ENCODE peak calls at places on chromosome 20, in nine cellular contexts. One of them, this sample, is unnamed.

GRCh38 chr20:49515588-49515987 is 33.1 kb upstream of the KCNB1 start:
- DNase-seq in CD8-positive, alpha-beta T cell: no peak
- DNase-seq in kidney: no peak
- DNase-seq in lower lobe of right lung: no peak
- DNase-seq in psoas muscle: no peak
- DNase-seq in thoracic aorta: no peak
- DNase-seq in IMR-90: no peak
- DNase-seq in OCI-LY7: no peak
- DNase-seq in tibial artery: no peak
- DNase-seq in this sample: no peak

GRCh38 chr20:24918579-24919566 is 30.2 kb upstream of the CST7 start:
- DNase-seq in CD8-positive, alpha-beta T cell: peak; percentile 31
- DNase-seq in kidney: no peak
- DNase-seq in lower lobe of right lung: no peak
- DNase-seq in psoas muscle: no peak
- DNase-seq in thoracic aorta: no peak
- DNase-seq in IMR-90: no peak
- DNase-seq in OCI-LY7: no peak
- DNase-seq in tibial artery: no peak
- DNase-seq in this sample: peak; percentile 34

GRCh38 chr20:36924167-36925045 is 27.1 kb downstream of the SAMHD1 start:
- DNase-seq in CD8-positive, alpha-beta T cell: no peak
- DNase-seq in kidney: no peak
- DNase-seq in lower lobe of right lung: no peak
- DNase-seq in psoas muscle: no peak
- DNase-seq in thoracic aorta: no peak
- DNase-seq in IMR-90: no peak
- DNase-seq in OCI-LY7: no peak
- DNase-seq in tibial artery: no peak
- DNase-seq in this sample: no peak

GRCh38 chr20:62921119-62921687 is 5.1 kb downstream of the DIDO1 start:
- DNase-seq in CD8-positive, alpha-beta T cell: peak; percentile 66
- DNase-seq in kidney: peak; percentile 82
- DNase-seq in lower lobe of right lung: peak; percentile 56
- DNase-seq in psoas muscle: peak; percentile 73
- DNase-seq in thoracic aorta: no peak
- DNase-seq in IMR-90: peak; percentile 53
- DNase-seq in OCI-LY7: peak; percentile 64
- DNase-seq in tibial artery: no peak
- DNase-seq in this sample: peak; percentile 38

GRCh38 chr20:31535298-31535697 is 21.1 kb downstream of the HM13 start:
- DNase-seq in CD8-positive, alpha-beta T cell: no peak
- DNase-seq in kidney: no peak
- DNase-seq in lower lobe of right lung: no peak
- DNase-seq in psoas muscle: no peak
- DNase-seq in thoracic aorta: no peak
- DNase-seq in IMR-90: no peak
- DNase-seq in OCI-LY7: no peak
- DNase-seq in tibial artery: no peak
- DNase-seq in this sample: no peak

GRCh38 chr20:24134930-24135329 is 146.4 kb upstream of the GGTLC1 start:
- DNase-seq in CD8-positive, alpha-beta T cell: no peak
- DNase-seq in kidney: no peak
- DNase-seq in lower lobe of right lung: no peak
- DNase-seq in psoas muscle: no peak
- DNase-seq in thoracic aorta: no peak
- DNase-seq in IMR-90: no peak
- DNase-seq in OCI-LY7: no peak
- DNase-seq in tibial artery: no peak
- DNase-seq in this sample: no peak

GRCh38 chr20:41587956-41588355 is 30.2 kb downstream of the CHD6 start:
- DNase-seq in CD8-positive, alpha-beta T cell: no peak
- DNase-seq in kidney: no peak
- DNase-seq in lower lobe of right lung: no peak
- DNase-seq in psoas muscle: no peak
- DNase-seq in thoracic aorta: no peak
- DNase-seq in IMR-90: peak; percentile 69
- DNase-seq in OCI-LY7: no peak
- DNase-seq in tibial artery: no peak
- DNase-seq in this sample: no peak

GRCh38 chr20:46350201-46350985 is 42.1 kb upstream of the CDH22 start:
- DNase-seq in CD8-positive, alpha-beta T cell: no peak
- DNase-seq in kidney: peak; percentile 80
- DNase-seq in lower lobe of right lung: no peak
- DNase-seq in psoas muscle: no peak
- DNase-seq in thoracic aorta: no peak
- DNase-seq in IMR-90: peak; percentile 93
- DNase-seq in OCI-LY7: peak; percentile 50
- DNase-seq in tibial artery: no peak
- DNase-seq in this sample: peak; percentile 84

GRCh38 chr20:62201173-62202082 is 18.6 kb downstream of the MTG2 start:
- DNase-seq in CD8-positive, alpha-beta T cell: no peak
- DNase-seq in kidney: peak; percentile 66
- DNase-seq in lower lobe of right lung: peak; percentile 39
- DNase-seq in psoas muscle: peak; percentile 46
- DNase-seq in thoracic aorta: no peak
- DNase-seq in IMR-90: no peak
- DNase-seq in OCI-LY7: peak; percentile 70
- DNase-seq in tibial artery: no peak
- DNase-seq in this sample: no peak

GRCh38 chr20:36676701-36677421 is 30.9 kb upstream of the SLA2 start:
- DNase-seq in CD8-positive, alpha-beta T cell: no peak
- DNase-seq in kidney: no peak
- DNase-seq in lower lobe of right lung: no peak
- DNase-seq in psoas muscle: no peak
- DNase-seq in thoracic aorta: no peak
- DNase-seq in IMR-90: no peak
- DNase-seq in OCI-LY7: no peak
- DNase-seq in tibial artery: no peak
- DNase-seq in this sample: no peak

GRCh38 chr20:32861446-32861845 is 2.7 kb downstream of the EFCAB8 start:
- DNase-seq in CD8-positive, alpha-beta T cell: no peak
- DNase-seq in kidney: no peak
- DNase-seq in lower lobe of right lung: no peak
- DNase-seq in psoas muscle: no peak
- DNase-seq in thoracic aorta: no peak
- DNase-seq in IMR-90: no peak
- DNase-seq in OCI-LY7: no peak
- DNase-seq in tibial artery: no peak
- DNase-seq in this sample: no peak

GRCh38 chr20:57404419-57405072 is 13.3 kb downstream of the RBM38 start:
- DNase-seq in CD8-positive, alpha-beta T cell: no peak
- DNase-seq in kidney: peak; percentile 71
- DNase-seq in lower lobe of right lung: peak; percentile 32
- DNase-seq in psoas muscle: peak; percentile 58
- DNase-seq in thoracic aorta: no peak
- DNase-seq in IMR-90: no peak
- DNase-seq in OCI-LY7: no peak
- DNase-seq in tibial artery: no peak
- DNase-seq in this sample: no peak

GRCh38 chr20:14848806-14849205 is 511.4 kb upstream of the FLRT3 start:
- DNase-seq in CD8-positive, alpha-beta T cell: no peak
- DNase-seq in kidney: no peak
- DNase-seq in lower lobe of right lung: no peak
- DNase-seq in psoas muscle: no peak
- DNase-seq in thoracic aorta: no peak
- DNase-seq in IMR-90: no peak
- DNase-seq in OCI-LY7: no peak
- DNase-seq in tibial artery: no peak
- DNase-seq in this sample: no peak

DNA sequence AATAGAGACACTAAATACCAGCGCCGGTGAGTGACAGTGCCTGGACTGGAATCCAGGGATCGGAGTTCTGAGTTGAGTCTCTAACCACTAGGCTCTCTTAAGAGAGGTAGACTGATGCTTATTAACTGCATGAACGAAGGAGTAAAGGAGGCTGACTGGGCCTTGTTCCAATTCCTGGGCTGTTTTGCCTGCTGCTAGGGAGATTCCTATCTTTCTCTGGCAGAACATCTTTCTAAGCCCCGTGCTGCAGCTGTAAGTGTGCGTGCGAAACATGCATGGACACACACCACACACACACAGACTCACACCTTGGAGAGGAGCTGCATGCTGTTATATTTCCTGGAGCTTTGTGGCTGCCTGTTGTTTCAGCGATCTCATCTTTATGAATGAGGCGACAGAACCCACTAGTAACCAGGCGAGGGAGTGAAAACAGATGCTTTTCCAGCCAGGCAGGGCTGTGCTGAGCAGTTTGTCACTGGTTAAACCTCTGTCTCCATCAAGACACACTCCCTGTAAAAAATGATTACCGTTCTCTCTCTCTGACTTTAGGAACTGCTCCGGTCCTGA is 157.3 kb upstream of the ZNF217 start:
- DNase-seq in CD8-positive, alpha-beta T cell: peak; percentile 64
- DNase-seq in kidney: no peak
- DNase-seq in lower lobe of right lung: no peak
- DNase-seq in psoas muscle: no peak
- DNase-seq in thoracic aorta: no peak
- DNase-seq in IMR-90: peak; percentile 91
- DNase-seq in OCI-LY7: peak; percentile 37
- DNase-seq in tibial artery: no peak
- DNase-seq in this sample: no peak
- H3K4me1 ChIP-seq in CD8-positive, alpha-beta T cell: peaks cover 67% of the 10 kb centered on the region
- H3K4me1 ChIP-seq in kidney: peaks cover 19% of the 10 kb centered on the region
- H3K4me1 ChIP-seq in lower lobe of right lung: peaks cover 29% of the 10 kb centered on the region
- H3K4me1 ChIP-seq in psoas muscle: no peaks in the 10 kb centered on the region
- H3K4me1 ChIP-seq in thoracic aorta: peaks cover 8% of the 10 kb centered on the region
- H3K4me1 ChIP-seq in IMR-90: peaks cover 22% of the 10 kb centered on the region
- H3K4me1 ChIP-seq in OCI-LY7: peaks cover 56% of the 10 kb centered on the region
- H3K4me1 ChIP-seq in tibial artery: no peaks in the 10 kb centered on the region
- H3K4me1 ChIP-seq in this sample: peaks cover 57% of the 10 kb centered on the region

DNA sequence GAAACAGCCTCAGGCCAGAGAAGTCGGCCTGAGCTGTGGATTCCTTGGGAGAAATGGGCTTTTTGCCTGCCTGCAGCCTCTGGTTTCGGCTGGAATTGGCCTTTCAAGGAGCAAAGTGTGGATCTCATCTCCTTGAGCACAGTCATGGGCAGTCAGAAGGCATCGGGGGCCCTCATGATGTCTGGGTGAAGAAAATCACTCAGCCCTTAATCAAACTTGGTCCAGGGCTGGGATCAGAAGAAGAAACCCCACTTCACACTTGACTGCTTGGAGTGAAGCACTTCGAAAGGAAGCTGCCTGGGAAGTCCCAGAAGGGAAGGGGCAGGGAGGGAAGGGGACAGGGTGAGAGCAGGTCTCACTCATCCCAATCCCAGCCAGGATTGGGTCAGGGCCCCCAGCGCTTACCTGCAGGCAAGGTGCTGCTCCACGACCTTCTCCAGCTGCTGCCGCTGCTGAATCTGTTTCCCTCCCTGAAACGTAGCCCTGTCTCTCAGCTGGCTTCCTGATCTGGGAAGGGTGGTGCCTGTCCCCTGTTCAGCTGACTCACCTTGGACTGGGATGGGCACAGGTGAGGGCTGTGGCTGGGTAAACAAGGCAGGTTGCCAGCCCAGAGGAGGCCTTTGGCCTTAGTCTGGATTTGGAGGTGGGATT is at the start of gene SDCBP2:
- DNase-seq in CD8-positive, alpha-beta T cell: peak; percentile 29
- DNase-seq in kidney: peak; percentile 86
- DNase-seq in lower lobe of right lung: peak; percentile 72
- DNase-seq in psoas muscle: no peak
- DNase-seq in thoracic aorta: no peak
- DNase-seq in IMR-90: no peak
- DNase-seq in OCI-LY7: no peak
- DNase-seq in tibial artery: no peak
- DNase-seq in this sample: no peak
- H3K4me1 ChIP-seq in CD8-positive, alpha-beta T cell: peaks cover 43% of the 10 kb centered on the region
- H3K4me1 ChIP-seq in kidney: peaks cover 52% of the 10 kb centered on the region
- H3K4me1 ChIP-seq in lower lobe of right lung: peaks cover 74% of the 10 kb centered on the region
- H3K4me1 ChIP-seq in psoas muscle: peaks cover 64% of the 10 kb centered on the region
- H3K4me1 ChIP-seq in thoracic aorta: peaks cover 35% of the 10 kb centered on the region
- H3K4me1 ChIP-seq in IMR-90: peaks cover 21% of the 10 kb centered on the region
- H3K4me1 ChIP-seq in OCI-LY7: peaks cover 47% of the 10 kb centered on the region
- H3K4me1 ChIP-seq in tibial artery: no peaks in the 10 kb centered on the region
- H3K4me1 ChIP-seq in this sample: peaks cover 24% of the 10 kb centered on the region

GRCh38 chr20:4829494-4830211 is 107.9 kb downstream of the PRND start:
- DNase-seq in CD8-positive, alpha-beta T cell: no peak
- DNase-seq in kidney: peak; percentile 17
- DNase-seq in lower lobe of right lung: no peak
- DNase-seq in psoas muscle: no peak
- DNase-seq in thoracic aorta: no peak
- DNase-seq in IMR-90: no peak
- DNase-seq in OCI-LY7: no peak
- DNase-seq in tibial artery: peak; percentile 56
- DNase-seq in this sample: no peak
- H3K4me1 ChIP-seq in CD8-positive, alpha-beta T cell: no peaks in the 10 kb centered on the region
- H3K4me1 ChIP-seq in kidney: no peaks in the 10 kb centered on the region
- H3K4me1 ChIP-seq in lower lobe of right lung: peaks cover 17% of the 10 kb centered on the region
- H3K4me1 ChIP-seq in psoas muscle: no peaks in the 10 kb centered on the region
- H3K4me1 ChIP-seq in thoracic aorta: no peaks in the 10 kb centered on the region
- H3K4me1 ChIP-seq in IMR-90: peaks cover 2% of the 10 kb centered on the region
- H3K4me1 ChIP-seq in OCI-LY7: no peaks in the 10 kb centered on the region
- H3K4me1 ChIP-seq in tibial artery: no peaks in the 10 kb centered on the region
- H3K4me1 ChIP-seq in this sample: peaks cover 6% of the 10 kb centered on the region

DNA sequence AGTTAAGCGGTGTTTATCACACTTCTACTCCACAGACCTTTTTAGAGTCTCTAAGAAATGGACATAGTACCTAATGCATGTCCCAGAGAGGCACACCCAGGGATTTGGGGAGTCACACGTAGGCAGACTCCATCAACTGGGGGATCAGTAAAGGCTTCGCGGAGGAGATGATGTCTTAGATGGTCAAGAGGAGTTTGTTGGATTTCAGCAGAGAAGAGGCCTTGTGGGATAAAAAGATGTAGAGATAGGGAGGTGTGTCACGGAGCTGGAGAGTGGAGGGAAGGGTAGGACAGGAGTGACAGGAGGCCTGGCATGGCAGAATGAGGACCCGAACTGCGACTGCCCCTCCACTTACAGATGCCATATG is 9.1 kb downstream of the DYNLRB1 start:
- DNase-seq in CD8-positive, alpha-beta T cell: peak; percentile 17
- DNase-seq in kidney: no peak
- DNase-seq in lower lobe of right lung: no peak
- DNase-seq in psoas muscle: no peak
- DNase-seq in thoracic aorta: no peak
- DNase-seq in IMR-90: no peak
- DNase-seq in OCI-LY7: no peak
- DNase-seq in tibial artery: no peak
- DNase-seq in this sample: no peak
- H3K4me1 ChIP-seq in CD8-positive, alpha-beta T cell: peaks cover 6% of the 10 kb centered on the region
- H3K4me1 ChIP-seq in kidney: peaks cover 28% of the 10 kb centered on the region
- H3K4me1 ChIP-seq in lower lobe of right lung: peaks cover 75% of the 10 kb centered on the region
- H3K4me1 ChIP-seq in psoas muscle: peaks cover 56% of the 10 kb centered on the region
- H3K4me1 ChIP-seq in thoracic aorta: peaks cover 73% of the 10 kb centered on the region
- H3K4me1 ChIP-seq in IMR-90: peaks cover 46% of the 10 kb centered on the region
- H3K4me1 ChIP-seq in OCI-LY7: peaks cover 6% of the 10 kb centered on the region
- H3K4me1 ChIP-seq in tibial artery: no peaks in the 10 kb centered on the region
- H3K4me1 ChIP-seq in this sample: peaks cover 52% of the 10 kb centered on the region

This sample was measured in SJSA1.